ENCODE peak calls at places on chromosomes 16 and 17, in four cellular contexts. M, R, W and K are unnamed samples.

GRCh38 chr17:2123467-2124251 is 68.8 kb downstream of the HIC1 start:
- DNase-seq in M (no peak), R (no peak), W (peak; percentile 40), K (no peak)

GRCh38 chr17:57994436-57994835 is 6.4 kb upstream of the VEZF1 start:
- DNase-seq in M (no peak), R (no peak), W (no peak), K (no peak)

GRCh38 chr16:11401161-11402050 is 56.1 kb downstream of the RMI2 start:
- DNase-seq in M (no peak), R (peak; percentile 50), W (peak; percentile 81), K (peak; percentile 58)

GRCh38 chr17:49210158-49211029 is at the start of the genes ABI3 and GNGT2:
- DNase-seq in M (no peak), R (no peak), W (no peak), K (no peak)

GRCh38 chr17:42519546-42520444 is 16.2 kb upstream of the NAGLU start:
- DNase-seq in M (peak; percentile 94), R (peak; percentile 91), W (peak; percentile 90), K (peak; percentile 86)

GRCh38 chr17:76576189-76576588 is 9.5 kb downstream of the ST6GALNAC2 start:
- DNase-seq in M (no peak), R (no peak), W (no peak), K (no peak)

GRCh38 chr17:36761203-36761945 is 160.0 kb downstream of the MRM1 start:
- DNase-seq in M (no peak), R (no peak), W (no peak), K (no peak)

GRCh38 chr17:68255731-68256538 is 8.1 kb downstream of the AMZ2 start:
- DNase-seq in M (no peak), R (no peak), W (no peak), K (no peak)

GRCh38 chr17:78324391-78325075 is 35.3 kb downstream of the SOCS3 start:
- DNase-seq in M (peak; percentile 93), R (no peak), W (peak; percentile 61), K (peak; percentile 56)

GRCh38 chr16:76639685-76640289 is 362.6 kb downstream of the CNTNAP4 start:
- DNase-seq in M (no peak), R (peak; percentile 60), W (no peak), K (no peak)

GRCh38 chr17:81907219-81908145 is 3.7 kb downstream of the PCYT2 start:
- DNase-seq in M (no peak), R (no peak), W (no peak), K (no peak)

GRCh38 chr16:11976850-11977205 is 294 bp downstream of the SNX29 start:
- DNase-seq in M (no peak), R (no peak), W (peak; percentile 21), K (no peak)

GRCh38 chr17:76793775-76794174 is 55.9 kb downstream of the MFSD11 start:
- DNase-seq in M (no peak), R (peak; percentile 79), W (no peak), K (no peak)

GRCh38 chr16:25897677-25898076 is 205.9 kb downstream of the HS3ST4 start:
- DNase-seq in M (no peak), R (no peak), W (no peak), K (no peak)

GRCh38 chr17:63033142-63033541 is 67.1 kb downstream of the TANC2 start:
- DNase-seq in M (no peak), R (no peak), W (no peak), K (no peak)

GRCh38 chr16:10817963-10818941 is at the start of gene TVP23A:
- DNase-seq in M (no peak), R (no peak), W (no peak), K (no peak)

GRCh38 chr16:10668322-10669045 is 26.2 kb downstream of the TEKT5 start:
- DNase-seq in M (no peak), R (peak; percentile 45), W (no peak), K (no peak)

GRCh38 chr17:30372755-30373154 is 6.0 kb upstream of the CPD start:
- DNase-seq in M (no peak), R (peak; percentile 69), W (no peak), K (no peak)

GRCh38 chr16:5722220-5722619 is 624.6 kb upstream of the EEF2KMT start:
- DNase-seq in M (no peak), R (no peak), W (no peak), K (no peak)

GRCh38 chr16:61564741-61565140 is 471.5 kb downstream of the CDH8 start:
- DNase-seq in M (no peak), R (no peak), W (no peak), K (no peak)

GRCh38 chr17:7001562-7001961 is 5.7 kb downstream of the ALOX12 start:
- DNase-seq in M (peak; percentile 58), R (no peak), W (no peak), K (no peak)

GRCh38 chr17:39197380-39198185 is at the start of gene CACNB1:
- DNase-seq in M (peak; percentile 86), R (peak; percentile 58), W (peak; percentile 76), K (peak; percentile 77)

GRCh38 chr16:70735141-70735979 is 49.5 kb upstream of the MTSS2 start:
- DNase-seq in M (no peak), R (no peak), W (no peak), K (no peak)

GRCh38 chr17:2954898-2955445 is 108.4 kb downstream of the OR1D5 start:
- DNase-seq in M (no peak), R (peak; percentile 94), W (no peak), K (no peak)

GRCh38 chr17:28549274-28550132 is 2.9 kb downstream of the UNC119 start:
- DNase-seq in M (no peak), R (no peak), W (no peak), K (no peak)

GRCh38 chr16:27365142-27366089 is 36.6 kb upstream of the IL21R start:
- DNase-seq in M (no peak), R (peak; percentile 90), W (no peak), K (no peak)

GRCh38 chr17:5110816-5111215 is 862 bp downstream of the ZNF232 start:
- DNase-seq in M (peak; percentile 31), R (no peak), W (no peak), K (no peak)

GRCh38 chr17:7579001-7579838 is at the start of gene CD68:
- DNase-seq in M (peak; percentile 92), R (peak; percentile 92), W (peak; percentile 49), K (peak; percentile 81)

GRCh38 chr17:31572341-31572740 is 180.9 kb downstream of the RAB11FIP4 start:
- DNase-seq in M (no peak), R (no peak), W (no peak), K (no peak)

GRCh38 chr17:705011-705410 is 9.6 kb downstream of the VPS53 start:
- DNase-seq in M (no peak), R (no peak), W (no peak), K (no peak)

GRCh38 chr16:24539850-24540484 is 601 bp downstream of the RBBP6 start:
- DNase-seq in M (peak; percentile 73), R (no peak), W (peak; percentile 70), K (peak; percentile 61)

GRCh38 chr16:51636913-51637743 is 486.1 kb upstream of the SALL1 start:
- DNase-seq in M (no peak), R (peak; percentile 6), W (no peak), K (no peak)

DNA sequence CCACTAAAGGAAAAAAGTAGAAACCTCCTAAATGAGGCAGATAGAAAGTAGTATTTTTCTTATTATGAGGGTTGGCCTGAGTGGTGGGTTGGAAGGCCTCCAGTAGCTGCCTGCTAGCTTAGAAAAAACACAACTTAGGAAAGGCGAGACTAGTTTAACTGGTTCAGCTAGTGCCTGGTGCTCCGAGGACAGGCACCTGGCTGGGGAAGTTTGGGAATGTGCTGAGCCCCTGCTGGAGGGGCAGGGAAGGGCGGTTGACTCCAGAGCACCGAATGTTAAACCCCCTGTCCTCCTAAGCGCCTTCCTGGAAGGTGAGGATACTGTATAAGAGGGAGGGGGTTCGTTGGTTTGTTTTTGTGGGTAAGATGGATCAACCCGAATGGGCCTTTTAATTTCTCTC is 19.9 kb downstream of the LDHD start:
- DNase-seq in M (no peak), R (peak; percentile 90), W (no peak), K (peak; percentile 67)
- H3K4me1 ChIP-seq in M (peaks cover 66% of the 10 kb centered on the region), R (peaks cover 18% of the 10 kb centered on the region), W (no peaks in the 10 kb centered on the region), K (peaks cover 3% of the 10 kb centered on the region)

GRCh38 chr17:64778367-64779290 is 116.5 kb upstream of the SMURF2 start:
- DNase-seq in M (peak; percentile 78), R (peak; percentile 40), W (no peak), K (no peak)
- H3K4me3 ChIP-seq in M (peak overlapping the region; percentile 69), R (peak overlapping the region; percentile 58), W (no peak overlapping the region), K (peak overlapping the region; percentile 3)

GRCh38 chr16:85027968-85028637 is 508 bp downstream of the KIAA0513 start:
- DNase-seq in M (peak; percentile 71), R (no peak), W (no peak), K (no peak)
- TF ChIP-seq CTCF in M (no peak), R (peak; percentile 22), W (no peak), K (no peak)

DNA sequence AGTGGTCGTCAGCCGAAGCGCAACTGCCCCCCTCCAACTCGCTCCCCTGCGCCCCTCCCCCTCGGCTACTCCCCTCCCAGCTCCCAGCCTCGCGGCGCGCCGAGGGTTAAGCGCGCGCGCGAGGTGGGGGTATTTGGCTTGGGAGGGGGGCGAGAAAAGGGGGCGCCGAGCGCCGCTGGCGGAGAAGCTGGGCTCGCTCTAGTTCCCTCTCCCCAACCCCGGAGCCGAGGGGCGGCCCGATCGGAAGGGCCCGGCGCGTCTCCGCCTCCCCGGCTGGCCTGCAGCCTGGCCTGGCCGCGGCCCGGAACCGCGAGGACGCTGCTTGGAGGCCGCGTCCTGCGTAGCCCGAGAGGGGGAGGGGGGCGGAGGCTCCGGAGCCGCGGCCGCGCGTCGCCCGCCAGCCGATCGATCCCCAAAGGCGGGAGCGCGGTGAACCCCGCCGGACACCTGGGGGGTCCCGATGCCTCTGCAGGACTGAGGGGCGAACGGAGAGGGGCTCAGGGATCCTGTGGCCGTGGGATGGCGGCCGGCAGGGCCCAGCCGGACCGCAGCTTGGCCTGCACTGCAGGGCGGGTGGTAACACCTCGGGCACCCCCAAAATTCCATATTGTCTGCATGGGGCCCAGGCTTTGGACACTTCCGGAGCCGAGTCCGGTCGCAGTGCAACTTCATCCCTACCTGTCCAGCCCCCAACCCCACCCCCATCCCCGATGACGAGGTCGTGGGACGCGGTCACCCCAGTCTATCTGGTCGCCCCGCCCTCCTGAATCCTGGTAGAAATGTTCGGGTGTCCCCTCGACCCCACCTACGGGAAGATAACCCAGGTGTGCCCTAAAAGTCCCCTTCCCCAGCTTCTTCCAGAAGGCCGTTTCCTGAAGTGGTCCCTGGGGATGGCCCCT is 4.9 kb upstream of the CBX4 start:
- DNase-seq in M (peak; percentile 80), R (peak; percentile 68), W (peak; percentile 78), K (no peak)
- H3K4me1 ChIP-seq in M (peaks cover 65% of the 10 kb centered on the region), R (peaks cover 30% of the 10 kb centered on the region), W (peaks cover 26% of the 10 kb centered on the region), K (peaks cover 24% of the 10 kb centered on the region)

GRCh38 chr16:85209526-85210121 is 97.4 kb upstream of the CIBAR2 start:
- DNase-seq in M (no peak), R (no peak), W (peak; percentile 75), K (no peak)
- H3K4me3 ChIP-seq in M (no peak overlapping the region), R (no peak overlapping the region), W (no peak overlapping the region), K (no peak overlapping the region)

GRCh38 chr16:1401061-1401757 is 13.3 kb downstream of the UNKL start:
- DNase-seq in M (no peak), R (no peak), W (no peak), K (no peak)
- TF ChIP-seq CTCF in M (no peak), R (no peak), W (no peak), K (no peak)

GRCh38 chr16:49492896-49493620 is 119.5 kb downstream of the C16orf78 start:
- DNase-seq in M (peak; percentile 59), R (no peak), W (no peak), K (no peak)
- H3K4me1 ChIP-seq in M (peaks cover 14% of the 10 kb centered on the region), R (no peaks in the 10 kb centered on the region), W (no peaks in the 10 kb centered on the region), K (peaks cover 2% of the 10 kb centered on the region)

GRCh38 chr16:1917665-1918111 is 527 bp downstream of the HS3ST6 start:
- DNase-seq in M (no peak), R (no peak), W (no peak), K (no peak)
- H3K4me3 ChIP-seq in M (peak overlapping the region; percentile 46), R (no peak overlapping the region), W (no peak overlapping the region), K (no peak overlapping the region)